ENCODE peak calls at places on chromosomes 4 and X, in four cellular contexts. Q is ovary, B is body of pancreas, P is NCI-H226. L is an unnamed sample.
A peak's percentile ranks its signal among the peaks of the same experiment; 100 is the strongest.

GRCh38 chr4:48669086-48669485 is 111.0 kb downstream of the FRYL start:
- DNase-seq in P (no peak), B (no peak), Q (no peak), L (no peak)

GRCh38 chr4:53782468-53782865 is 191.2 kb upstream of the LNX1 start:
- DNase-seq in B (no peak), Q (no peak), P (no peak), L (no peak)

GRCh38 chr4:169136796-169137554 is 126.9 kb upstream of the CBR4 start:
- DNase-seq in Q (no peak), B (no peak), P (no peak), L (no peak)

GRCh38 chrX:926991-927390 is 285.5 kb downstream of the CRLF2 start:
- DNase-seq in B (no peak), P (no peak), Q (no peak), L (peak; percentile 3)

GRCh38 chr4:110165382-110166285 is 32.8 kb downstream of the ELOVL6 start:
- DNase-seq in B (peak; percentile 12), P (peak; percentile 69), Q (no peak), L (no peak)

GRCh38 chr4:165493359-165493758 is 114.6 kb downstream of the CPE start:
- DNase-seq in Q (peak; percentile 71), B (peak; percentile 67), P (peak; percentile 61), L (peak; percentile 64)

GRCh38 chrX:53383376-53384087 is 38.9 kb downstream of the SMC1A start:
- DNase-seq in B (no peak), P (no peak), Q (no peak), L (no peak)

GRCh38 chr4:148216866-148217814 is 225.1 kb downstream of the NR3C2 start:
- DNase-seq in Q (no peak), P (no peak), B (peak; percentile 37), L (no peak)

GRCh38 chr4:109631709-109632108 is 71.5 kb downstream of the CASP6 start:
- DNase-seq in Q (peak; percentile 46), B (peak; percentile 17), P (no peak), L (no peak)

GRCh38 chr4:186202490-186203140 is 11.2 kb downstream of the CYP4V2 start:
- DNase-seq in Q (no peak), P (no peak), B (no peak), L (no peak)

GRCh38 chr4:140305053-140305452 is 68.4 kb upstream of the SCOC start:
- DNase-seq in B (no peak), Q (no peak), P (no peak), L (no peak)

GRCh38 chrX:48576108-48576507 is 1.8 kb downstream of the RBM3 start:
- DNase-seq in P (no peak), Q (no peak), B (no peak), L (no peak)

GRCh38 chr4:159002950-159003349 is 99.9 kb upstream of the RAPGEF2 start:
- DNase-seq in P (peak; percentile 69), B (no peak), Q (no peak), L (no peak)

GRCh38 chr4:28759064-28759463 is 1898.4 kb downstream of the STIM2 start:
- DNase-seq in P (no peak), B (no peak), Q (no peak), L (no peak)

GRCh38 chr4:10161840-10162239 is 45.2 kb upstream of the WDR1 start:
- DNase-seq in B (no peak), Q (no peak), P (no peak), L (no peak)

GRCh38 chrX:2513120-2513664 is 12.4 kb upstream of the DHRSX start:
- DNase-seq in B (no peak), P (no peak), Q (no peak), L (no peak)

GRCh38 chr4:80266267-80266901 is at the start of gene FGF5:
- DNase-seq in P (peak; percentile 90), B (peak; percentile 10), Q (peak; percentile 62), L (no peak)

GRCh38 chr4:21795091-21795490 is 153.5 kb downstream of the KCNIP4 start:
- DNase-seq in Q (no peak), B (no peak), P (peak; percentile 40), L (no peak)

GRCh38 chrX:154333837-154334271 is 38.3 kb downstream of the TKTL1 start:
- DNase-seq in Q (no peak), P (no peak), B (no peak), L (no peak)

GRCh38 chr4:41887821-41888699 is 47.2 kb upstream of the TMEM33 start:
- DNase-seq in P (no peak), B (peak; percentile 45), Q (no peak), L (no peak)

GRCh38 chrX:3066555-3066954 is 25.3 kb downstream of the ARSF start:
- DNase-seq in Q (no peak), P (no peak), B (peak; percentile 76), L (peak; percentile 48)

GRCh38 chr4:46992338-46992737 is 1.0 kb downstream of the GABRA4 start:
- DNase-seq in B (no peak), P (no peak), Q (no peak), L (no peak)

GRCh38 chr4:336099-336892 is 1.3 kb upstream of the ZNF141 start:
- DNase-seq in B (peak; percentile 21), P (no peak), Q (peak; percentile 72), L (peak; percentile 45)

L was measured in ureter.